ENCODE peak calls at places on chromosomes 2 and 18, in seven cellular contexts. T, L, H, D, V, I and U are unnamed samples.

GRCh38 chr18:24396082-24396623 is 1.5 kb downstream of the OSBPL1A start:
- DNase-seq in D (no peak), L (no peak), H (no peak), V (no peak), I (no peak), T (no peak), U (no peak)

GRCh38 chr2:26363323-26363722 is 16.7 kb upstream of the ADGRF3 start:
- DNase-seq in V (peak), D (no peak), L (peak), H (peak), I (no peak), T (no peak), U (no peak)

GRCh38 chr2:122341007-122341406 is 585.6 kb downstream of the TSN start:
- DNase-seq in V (no peak), D (no peak), I (no peak), T (no peak), L (peak), H (no peak), U (no peak)

GRCh38 chr2:204982303-204982702 is 437.0 kb downstream of the PARD3B start:
- DNase-seq in T (no peak), L (no peak), V (peak), I (no peak), D (no peak), H (no peak), U (no peak)

GRCh38 chr2:240717181-240717641 is 25.5 kb downstream of the AQP12A start:
- DNase-seq in H (no peak), D (no peak), V (no peak), I (peak), T (no peak), L (no peak), U (no peak)

GRCh38 chr2:100106460-100106859 is 35.9 kb downstream of the AFF3 start:
- DNase-seq in H (no peak), V (no peak), D (no peak), I (no peak), T (no peak), L (no peak), U (no peak)

GRCh38 chr2:190468814-190469569 is 60.8 kb downstream of the MFSD6 start:
- DNase-seq in T (no peak), D (peak), I (no peak), L (peak), V (peak), H (peak), U (peak)

GRCh38 chr18:74382481-74382880 is 66.8 kb downstream of the C18orf63 start:
- DNase-seq in T (no peak), H (no peak), I (no peak), D (no peak), L (no peak), V (no peak), U (no peak)

GRCh38 chr2:74816540-74817331 is 17.2 kb upstream of the HK2 start:
- DNase-seq in V (no peak), T (no peak), L (no peak), H (peak), D (no peak), I (no peak), U (no peak)

GRCh38 chr2:189465076-189465475 is 23.8 kb downstream of the WDR75 start:
- DNase-seq in T (no peak), D (peak), H (no peak), V (no peak), I (no peak), L (no peak), U (no peak)

GRCh38 chr2:169072163-169072925 is 3.0 kb downstream of the DHRS9 start:
- DNase-seq in L (no peak), I (no peak), H (no peak), D (no peak), V (no peak), T (no peak), U (no peak)

GRCh38 chr2:69099541-69099940 is 86.6 kb downstream of the ANTXR1 start:
- DNase-seq in L (peak), H (no peak), T (no peak), V (peak), D (no peak), I (no peak), U (no peak)

GRCh38 chr2:189535433-189535832 is 45.2 kb downstream of the SLC40A1 start:
- DNase-seq in L (no peak), D (no peak), H (no peak), V (no peak), I (no peak), T (no peak), U (no peak)

GRCh38 chr2:222950886-222951285 is 90.0 kb downstream of the ACSL3 start:
- DNase-seq in L (peak), H (no peak), T (no peak), I (no peak), V (peak), D (no peak), U (no peak)

GRCh38 chr2:84247532-84247931 is 211.5 kb downstream of the SUCLG1 start:
- DNase-seq in I (no peak), H (peak), D (no peak), V (no peak), L (no peak), T (no peak), U (no peak)

GRCh38 chr2:235263205-235264120 is 230.4 kb upstream of the AGAP1 start:
- DNase-seq in H (peak), I (peak), L (peak), V (peak), T (no peak), D (no peak), U (peak)
- H3K4me3 ChIP-seq in H (peak), I (no peak), L (peak), V (peak), T (no peak), D (no peak), U (peak)

DNA sequence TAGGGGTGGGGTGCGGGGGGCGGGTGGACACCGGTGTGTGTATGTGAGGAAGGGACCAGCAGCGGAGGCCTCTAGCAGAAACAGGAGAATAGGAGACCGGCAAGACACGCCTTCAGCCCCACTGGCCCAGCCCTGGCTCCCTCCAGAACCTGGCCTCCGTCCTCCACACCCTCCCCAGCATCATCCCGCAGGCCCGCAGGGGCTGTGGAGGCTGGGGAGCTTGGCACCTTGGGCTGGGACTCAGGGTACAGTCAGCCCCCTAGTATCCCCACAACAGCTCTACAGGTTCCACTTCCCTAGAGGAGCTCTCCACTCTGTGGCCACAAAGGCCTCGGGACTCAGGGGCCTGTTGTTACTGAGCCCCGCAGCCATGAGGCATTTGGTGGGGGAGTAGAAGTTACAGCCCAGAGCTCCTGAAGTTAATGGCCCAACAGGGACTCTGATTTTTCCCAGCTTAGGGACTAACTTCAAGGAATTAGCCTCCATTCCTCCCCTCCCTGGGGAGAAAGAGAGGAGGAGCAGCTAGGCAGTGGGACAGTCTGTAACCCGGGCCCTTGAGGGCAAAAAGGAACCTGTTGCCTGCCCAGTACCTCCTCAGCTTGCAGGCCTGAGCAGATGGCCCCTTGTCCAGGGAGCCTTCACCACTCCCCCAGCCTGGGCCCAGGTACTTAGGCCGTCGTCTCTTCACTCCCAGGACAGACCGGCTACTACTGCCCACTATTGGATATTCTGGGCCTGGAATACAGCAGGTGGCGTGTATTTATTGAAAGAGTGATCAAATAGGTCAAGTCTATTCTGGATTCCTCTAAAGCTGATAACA is 20.0 kb downstream of the SH2D6 start:
- DNase-seq in H (peak), D (no peak), V (no peak), L (no peak), T (no peak), I (peak), U (no peak)
- TF ChIP-seq CTCF in H (peak), D (no peak), V (no peak), L (no peak), T (no peak), I (no peak), U (no peak)

GRCh38 chr2:151106805-151107490 is 154.7 kb downstream of the RBM43 start:
- DNase-seq in V (no peak), T (no peak), H (no peak), L (no peak), D (no peak), I (no peak), U (no peak)
- H3K4me3 ChIP-seq in V (no peak), T (no peak), H (no peak), L (no peak), D (no peak), I (no peak), U (no peak)

GRCh38 chr2:33236457-33236856 is 240.0 kb upstream of the RASGRP3 start:
- DNase-seq in H (no peak), D (no peak), V (peak), I (no peak), T (no peak), L (no peak), U (no peak)

GRCh38 chr2:33241072-33241471 is 235.4 kb upstream of the RASGRP3 start:
- DNase-seq in V (no peak), D (no peak), L (no peak), H (no peak), T (no peak), I (no peak), U (no peak)

GRCh38 chr2:33241581-33241980 is 234.9 kb upstream of the RASGRP3 start:
- DNase-seq in D (no peak), V (peak), T (no peak), L (no peak), H (no peak), I (no peak), U (peak)

GRCh38 chr2:33240178-33240577 is 236.3 kb upstream of the RASGRP3 start:
- DNase-seq in D (no peak), H (peak), I (no peak), T (no peak), L (peak), V (peak), U (peak)

GRCh38 chr2:33238111-33238510 is 238.3 kb upstream of the RASGRP3 start:
- DNase-seq in H (no peak), D (no peak), L (peak), I (no peak), V (peak), T (no peak), U (no peak)
- TF ChIP-seq CTCF in H (no peak), D (no peak), L (no peak), I (no peak), V (no peak), T (no peak), U (no peak)

GRCh38 chr2:39902103-39902502 is 123.0 kb upstream of the THUMPD2 start:
- DNase-seq in T (no peak), L (peak), I (no peak), H (no peak), V (peak), D (no peak), U (no peak)

GRCh38 chr2:39893616-39894015 is 114.6 kb upstream of the THUMPD2 start:
- DNase-seq in H (no peak), V (no peak), L (no peak), D (no peak), T (no peak), I (no peak), U (no peak)

GRCh38 chr2:39897273-39897672 is 118.2 kb upstream of the THUMPD2 start:
- DNase-seq in D (no peak), V (no peak), I (no peak), H (no peak), T (no peak), L (no peak), U (no peak)

GRCh38 chr2:39898934-39899333 is 119.9 kb upstream of the THUMPD2 start:
- DNase-seq in L (no peak), T (no peak), D (no peak), I (no peak), H (no peak), V (no peak), U (no peak)
- H3K4me3 ChIP-seq in L (no peak), T (no peak), D (no peak), I (no peak), H (no peak), V (no peak), U (no peak)

GRCh38 chr18:3665780-3666525 is 216.0 kb downstream of the TGIF1 start:
- DNase-seq in H (peak), I (peak), T (peak), L (peak), V (peak), D (peak), U (peak)

GRCh38 chr18:3666526-3667254 is 216.7 kb downstream of the TGIF1 start:
- DNase-seq in H (no peak), L (no peak), D (no peak), T (no peak), V (no peak), I (no peak), U (no peak)

GRCh38 chr18:3664563-3665178 is 214.7 kb downstream of the TGIF1 start:
- DNase-seq in V (peak), I (no peak), T (no peak), D (peak), L (no peak), H (peak), U (no peak)

GRCh38 chr18:3663870-3664512 is 214.0 kb downstream of the TGIF1 start:
- DNase-seq in L (no peak), I (no peak), V (no peak), D (no peak), T (no peak), H (peak), U (no peak)

GRCh38 chr18:3665187-3665586 is 215.2 kb downstream of the TGIF1 start:
- DNase-seq in L (no peak), I (no peak), H (no peak), V (no peak), D (no peak), T (no peak), U (no peak)
- TF ChIP-seq CTCF in L (no peak), I (no peak), H (no peak), V (no peak), D (peak), T (no peak), U (no peak)

GRCh38 chr2:158134055-158134454 is 32.4 kb downstream of the UPP2 start:
- DNase-seq in V (no peak), L (no peak), D (no peak), H (no peak), I (no peak), T (no peak), U (no peak)

GRCh38 chr2:158130832-158131473 is 29.3 kb downstream of the UPP2 start:
- DNase-seq in H (peak), I (no peak), V (peak), L (no peak), D (no peak), T (no peak), U (no peak)

GRCh38 chr2:158131483-158131912 is 29.8 kb downstream of the UPP2 start:
- DNase-seq in L (no peak), D (no peak), V (no peak), T (no peak), I (no peak), H (peak), U (no peak)

GRCh38 chr2:158134655-158135054 is 33.0 kb downstream of the UPP2 start:
- DNase-seq in V (no peak), H (peak), T (no peak), I (peak), L (no peak), D (no peak), U (no peak)

DNA sequence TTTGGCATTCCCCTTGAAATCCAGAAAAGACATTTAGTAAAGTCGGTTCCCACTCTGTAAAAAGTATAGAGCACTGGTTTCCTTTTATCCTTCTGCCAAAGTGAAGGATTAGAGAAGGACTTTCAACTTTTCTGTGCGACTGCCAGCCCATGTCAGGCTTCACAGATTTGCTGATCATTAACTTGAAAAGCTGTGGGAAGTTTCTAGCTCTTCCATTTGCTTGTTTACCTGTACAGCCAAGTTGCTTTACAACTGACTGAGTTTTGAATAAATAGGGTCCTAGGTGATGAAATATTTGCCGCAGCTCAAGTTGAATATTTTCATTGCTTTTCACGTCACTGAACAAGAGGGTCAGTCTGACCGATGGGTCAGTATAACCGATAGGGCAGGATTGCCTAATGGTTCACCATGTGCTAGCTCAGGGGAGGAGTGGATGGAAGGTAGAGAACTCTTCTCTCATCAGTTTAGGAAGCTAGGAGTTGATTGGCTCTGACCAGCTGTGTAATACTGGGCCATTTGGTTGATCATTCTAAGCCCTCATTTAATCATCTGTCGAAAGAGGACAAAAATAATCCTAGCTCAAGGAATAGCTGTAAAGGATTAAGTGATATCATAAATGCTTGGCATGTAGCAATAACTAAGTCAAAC is 30.4 kb downstream of the UPP2 start:
- DNase-seq in T (no peak), H (peak), I (no peak), V (no peak), D (no peak), L (no peak), U (no peak)
- H3K4me3 ChIP-seq in T (no peak), H (peak), I (no peak), V (no peak), D (no peak), L (no peak), U (no peak)

GRCh38 chr2:45936623-45936979 is 285.1 kb downstream of the PRKCE start:
- DNase-seq in H (no peak), T (no peak), D (no peak), V (no peak), I (no peak), L (no peak), U (no peak)
- TF ChIP-seq CTCF in H (no peak), T (no peak), D (peak), V (no peak), I (no peak), L (no peak), U (no peak)

GRCh38 chr2:238231251-238231793 is 8.5 kb downstream of the HES6 start:
- DNase-seq in L (peak), T (peak), D (no peak), V (peak), H (no peak), I (peak), U (no peak)
- H3K4me3 ChIP-seq in L (peak), T (peak), D (no peak), V (peak), H (no peak), I (no peak), U (peak)